ENCODE peak calls at places on chromosomes 13 and 19, in seven cellular contexts. R is MV-4-11; S is tibial artery; Z is activated CD4-positive, alpha-beta T cell treated with anti-CD3 and anti-CD28 coated beads, Interleukin-2, amount 50 U/mL, for 1 hour; O is HCT116; P is stimulated activated CD4-positive, alpha-beta T cell treated with anti-CD3 and anti-CD28 coated beads, Interleukin-1b, Interleukin-23, amount 100 ng/mL, for 1 hour; G is sigmoid colon. D is an unnamed sample.

GRCh38 chr13:110593430-110594130 is 21.8 kb upstream of the NAXD start:
- DNase-seq in R (peak; percentile 66), S (no peak), Z (no peak), O (peak; percentile 50), P (no peak), G (no peak), D (no peak)

GRCh38 chr19:39557791-39558622 is 18.0 kb upstream of the EID2 start:
- DNase-seq in R (peak; percentile 70), S (no peak), Z (no peak), O (no peak), P (no peak), G (no peak), D (no peak)

GRCh38 chr19:11073568-11073967 is 15.7 kb upstream of the LDLR start:
- DNase-seq in R (peak; percentile 37), S (no peak), Z (no peak), O (no peak), P (no peak), G (no peak), D (no peak)

GRCh38 chr19:13835791-13836723 is 40.8 kb downstream of the ZSWIM4 start:
- DNase-seq in R (peak; percentile 99), S (peak; percentile 64), Z (peak; percentile 41), O (no peak), P (no peak), G (no peak), D (no peak)

GRCh38 chr13:99977912-99978780 is 3.4 kb upstream of the ZIC2 start:
- DNase-seq in R (peak; percentile 36), S (no peak), Z (no peak), O (no peak), P (no peak), G (no peak), D (no peak)

GRCh38 chr19:7492142-7493055 is 3.6 kb upstream of the PEX11G start:
- DNase-seq in R (peak; percentile 100), S (no peak), Z (no peak), O (no peak), P (no peak), G (no peak), D (no peak)

GRCh38 chr13:65911546-65912193 is 1318.5 kb downstream of the PCDH9 start:
- DNase-seq in R (no peak), S (no peak), Z (no peak), O (no peak), P (no peak), G (no peak), D (no peak)

GRCh38 chr19:33684550-33685303 is 63.0 kb downstream of the CHST8 start:
- DNase-seq in R (no peak), S (no peak), Z (no peak), O (no peak), P (no peak), G (peak; percentile 48), D (no peak)

GRCh38 chr13:79445968-79446645 is 34.8 kb upstream of the NDFIP2 start:
- DNase-seq in R (no peak), S (no peak), Z (no peak), O (no peak), P (no peak), G (no peak), D (no peak)

GRCh38 chr13:35157143-35157755 is 215.2 kb downstream of the NBEA start:
- DNase-seq in R (peak; percentile 26), S (no peak), Z (no peak), O (peak; percentile 38), P (no peak), G (no peak), D (no peak)

GRCh38 chr19:3783660-3784584 is 2.3 kb downstream of the MATK start:
- DNase-seq in R (no peak), S (no peak), Z (peak; percentile 28), O (no peak), P (no peak), G (no peak), D (no peak)

GRCh38 chr13:34025746-34026145 is 207.8 kb downstream of the RFC3 start:
- DNase-seq in R (no peak), S (no peak), Z (no peak), O (no peak), P (no peak), G (no peak), D (no peak)

GRCh38 chr13:19818223-19818842 is 35.6 kb upstream of the PSPC1 start:
- DNase-seq in R (no peak), S (no peak), Z (peak; percentile 19), O (peak; percentile 65), P (no peak), G (no peak), D (no peak)

D was measured in ascending aorta.